ENCODE peak calls at places on chromosomes 5 and 9, in ten cellular contexts. P is endothelial cell, T is kidney epithelial cell, H is AG10803, G is tibial artery, Y is NB4, C is uterus, X is A673, M is WERI-Rb-1, O is HFF-Myc. L is an unnamed sample.

GRCh38 chr5:151699071-151699901 is 12.6 kb upstream of the SPARC start:
- DNase-seq in P (no peak), X (peak; percentile 58), C (peak; percentile 91), O (peak; percentile 92), T (peak; percentile 93), M (no peak), H (peak; percentile 99), Y (no peak), G (peak; percentile 90), L (no peak)

GRCh38 chr9:104923289-104923688 is 4.7 kb downstream of the ABCA1 start:
- DNase-seq in H (peak; percentile 71), C (no peak), O (no peak), X (no peak), G (no peak), Y (peak; percentile 50), T (no peak), M (no peak), P (no peak), L (no peak)

GRCh38 chr5:2802693-2803365 is 51.4 kb upstream of the IRX2 start:
- DNase-seq in O (no peak), G (no peak), H (no peak), X (no peak), P (no peak), M (no peak), C (no peak), T (no peak), Y (no peak), L (no peak)

GRCh38 chr9:83569326-83569725 is 31.1 kb upstream of the FRMD3 start:
- DNase-seq in O (no peak), C (no peak), M (no peak), X (no peak), T (no peak), H (no peak), G (no peak), P (no peak), Y (peak; percentile 31), L (no peak)

GRCh38 chr5:135829681-135830383 is 4.6 kb upstream of the SLC25A48 start:
- DNase-seq in Y (peak; percentile 62), H (peak; percentile 39), C (no peak), G (no peak), M (peak; percentile 62), T (peak; percentile 4), O (peak; percentile 15), X (peak; percentile 84), P (peak; percentile 84), L (peak; percentile 70)

GRCh38 chr9:113138760-113139159 is 12.0 kb upstream of the SLC31A2 start:
- DNase-seq in M (no peak), G (no peak), X (no peak), O (no peak), Y (no peak), C (no peak), H (no peak), P (no peak), T (no peak), L (no peak)

GRCh38 chr9:113636693-113637092 is 173.2 kb downstream of the RGS3 start:
- DNase-seq in O (no peak), P (no peak), G (no peak), X (no peak), M (no peak), T (no peak), Y (no peak), H (no peak), C (no peak), L (no peak)

GRCh38 chr5:42131081-42131480 is 206.0 kb downstream of the FBXO4 start:
- DNase-seq in P (no peak), M (no peak), C (no peak), G (no peak), Y (no peak), X (no peak), T (no peak), H (no peak), O (no peak), L (no peak)

GRCh38 chr9:120730661-120731514 is 16.6 kb upstream of the MEGF9 start:
- DNase-seq in P (no peak), H (peak; percentile 95), O (peak; percentile 30), T (peak; percentile 97), Y (no peak), M (peak; percentile 76), G (peak; percentile 78), X (no peak), C (no peak), L (no peak)

GRCh38 chr9:120733190-120733589 is 18.9 kb upstream of the MEGF9 start:
- DNase-seq in T (peak; percentile 56), Y (no peak), O (no peak), X (no peak), C (no peak), M (no peak), P (no peak), G (peak; percentile 93), H (peak; percentile 55), L (no peak)

GRCh38 chr9:120734607-120735006 is 20.3 kb upstream of the MEGF9 start:
- DNase-seq in M (no peak), X (no peak), Y (peak; percentile 41), H (no peak), T (no peak), P (no peak), C (no peak), G (no peak), O (no peak), L (no peak)

GRCh38 chr9:120726484-120726883 is 12.2 kb upstream of the MEGF9 start:
- DNase-seq in O (no peak), Y (no peak), T (no peak), M (no peak), C (no peak), G (no peak), H (no peak), P (no peak), X (no peak), L (no peak)

DNA sequence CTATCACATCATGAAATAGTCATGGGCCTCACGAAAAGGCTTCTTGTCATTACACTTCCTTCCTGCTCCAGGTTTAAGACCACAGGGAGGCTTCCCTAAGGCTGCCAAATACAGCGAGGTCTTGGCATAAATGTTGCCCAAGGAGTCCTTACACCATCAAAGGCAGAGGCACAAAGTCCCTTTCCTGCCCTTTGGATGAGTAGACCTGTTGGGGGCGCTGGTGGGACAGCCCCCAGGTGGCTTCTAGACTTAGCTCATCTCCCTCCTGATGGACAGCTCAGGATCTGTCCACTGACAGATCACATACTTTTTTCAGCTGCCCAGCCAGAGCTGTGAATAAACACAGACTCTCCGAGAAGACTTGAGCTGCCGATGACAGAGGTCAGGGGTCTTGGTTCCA is 15.5 kb upstream of the MEGF9 start:
- DNase-seq in T (no peak), O (no peak), P (no peak), M (peak; percentile 40), C (no peak), G (no peak), Y (peak; percentile 58), H (no peak), X (no peak), L (no peak)
- TF ChIP-seq CTCF in T (peak; percentile 37), O (peak; percentile 20), P (no peak), M (peak; percentile 69), C (no peak), G (no peak), Y (peak; percentile 44), H (no peak), X (peak; percentile 46), L (peak; percentile 7)

DNA sequence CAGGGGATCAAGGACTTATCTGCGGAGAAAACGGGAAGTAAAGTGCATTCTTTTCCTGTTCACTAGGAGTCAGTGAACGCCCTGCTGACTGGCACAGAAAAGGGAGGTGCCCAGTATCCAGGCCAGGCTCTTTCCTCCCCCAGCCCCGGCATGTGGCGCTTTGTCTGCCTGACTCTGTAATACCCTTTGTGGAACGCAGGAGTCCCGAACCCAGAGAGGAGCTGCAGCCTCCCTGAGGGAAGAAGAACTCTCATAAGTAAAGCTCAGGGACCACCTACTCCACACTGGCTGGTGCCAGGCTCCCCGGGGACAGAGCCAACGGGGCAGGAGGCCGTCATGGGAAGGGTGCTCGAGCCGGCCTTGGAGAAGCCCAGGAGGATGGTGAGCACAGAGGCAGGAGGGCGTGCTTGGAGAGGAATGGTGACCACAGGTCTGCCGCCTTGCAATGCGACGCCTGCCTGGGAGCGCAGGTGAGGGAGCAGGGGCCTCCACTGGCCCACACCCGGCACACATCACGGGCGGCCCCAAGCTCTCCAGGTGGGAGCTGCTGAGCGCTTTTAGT is 31.5 kb downstream of the VAV2 start:
- DNase-seq in O (no peak), Y (peak; percentile 44), H (peak; percentile 29), C (no peak), X (peak; percentile 23), P (no peak), M (no peak), G (no peak), T (no peak), L (no peak)
- TF ChIP-seq CTCF in O (no peak), Y (no peak), H (no peak), C (no peak), X (no peak), P (no peak), M (no peak), G (no peak), T (peak; percentile 24), L (no peak)

GRCh38 chr5:174412374-174412773 is 312.0 kb upstream of the MSX2 start:
- DNase-seq in P (no peak), H (no peak), G (no peak), Y (no peak), X (no peak), C (no peak), M (no peak), O (no peak), T (no peak), L (no peak)

GRCh38 chr5:174409971-174410370 is 314.4 kb upstream of the MSX2 start:
- DNase-seq in O (no peak), Y (no peak), P (no peak), C (no peak), X (no peak), M (no peak), T (no peak), H (no peak), G (no peak), L (no peak)

GRCh38 chr5:174411513-174411819 is 312.9 kb upstream of the MSX2 start:
- DNase-seq in O (no peak), T (no peak), P (no peak), H (no peak), G (no peak), X (no peak), M (no peak), Y (no peak), C (no peak), L (no peak)

GRCh38 chr5:174410716-174411512 is 313.5 kb upstream of the MSX2 start:
- DNase-seq in O (no peak), G (no peak), P (no peak), T (peak; percentile 29), Y (no peak), X (no peak), C (no peak), M (no peak), H (no peak), L (no peak)

GRCh38 chr5:174409070-174409469 is 315.3 kb upstream of the MSX2 start:
- DNase-seq in C (no peak), Y (peak; percentile 74), O (no peak), X (no peak), T (no peak), H (no peak), P (no peak), M (no peak), G (no peak), L (no peak)
- TF ChIP-seq CTCF in C (no peak), Y (peak; percentile 49), O (peak; percentile 44), X (no peak), T (peak; percentile 5), H (no peak), P (no peak), M (no peak), G (no peak), L (peak; percentile 5)

GRCh38 chr5:35209862-35210261 is 20.4 kb downstream of the PRLR start:
- DNase-seq in Y (no peak), O (no peak), T (no peak), G (no peak), M (no peak), P (no peak), X (no peak), H (no peak), C (no peak), L (no peak)

GRCh38 chr5:35218981-35219380 is 11.3 kb downstream of the PRLR start:
- DNase-seq in P (no peak), C (no peak), O (no peak), X (no peak), Y (no peak), T (no peak), M (no peak), H (no peak), G (no peak), L (no peak)

GRCh38 chr5:35212006-35212982 is 18.0 kb downstream of the PRLR start:
- DNase-seq in G (no peak), H (no peak), M (no peak), T (no peak), P (no peak), Y (no peak), O (no peak), X (no peak), C (no peak), L (no peak)

GRCh38 chr5:35214051-35214450 is 16.2 kb downstream of the PRLR start:
- DNase-seq in Y (no peak), H (no peak), C (no peak), O (no peak), M (no peak), T (no peak), X (no peak), P (no peak), G (no peak), L (no peak)

GRCh38 chr5:35213608-35214007 is 16.7 kb downstream of the PRLR start:
- DNase-seq in G (no peak), Y (no peak), X (no peak), M (no peak), C (no peak), H (no peak), T (no peak), O (no peak), P (no peak), L (no peak)
- TF ChIP-seq CTCF in G (no peak), Y (no peak), X (no peak), M (no peak), C (no peak), H (no peak), T (no peak), O (no peak), P (no peak), L (no peak)